ENCODE peak calls at places on chromosomes 16 and 17, in ten cellular contexts. O, Q, M, V, L, K, F, H, G and A are unnamed samples.

GRCh38 chr17:48014603-48015037 is 23.0 kb downstream of the COPZ2 start:
- DNase-seq in H (no peak), G (no peak), V (no peak), Q (no peak), L (no peak), O (no peak), M (no peak), F (no peak), K (no peak), A (no peak)

GRCh38 chr16:80804061-80804450 is 342 bp downstream of the CDYL2 start:
- DNase-seq in M (peak; percentile 32), F (peak; percentile 80), H (no peak), L (peak; percentile 71), Q (no peak), O (peak; percentile 72), V (peak; percentile 34), K (peak; percentile 22), G (peak; percentile 34), A (peak; percentile 17)

GRCh38 chr17:17356149-17356930 is 53.2 kb downstream of the NT5M start:
- DNase-seq in F (peak; percentile 84), V (peak; percentile 94), Q (peak; percentile 83), O (peak; percentile 75), K (peak; percentile 74), L (peak; percentile 73), G (peak; percentile 77), M (peak; percentile 82), H (peak; percentile 76), A (peak; percentile 76)

GRCh38 chr17:42346473-42346872 is 41.8 kb downstream of the STAT3 start:
- DNase-seq in L (no peak), M (no peak), H (no peak), O (no peak), V (no peak), G (no peak), K (no peak), Q (no peak), F (no peak), A (no peak)

GRCh38 chr17:76397687-76398522 is 13.5 kb downstream of the SPHK1 start:
- DNase-seq in O (peak; percentile 90), Q (peak; percentile 93), G (peak; percentile 91), M (peak; percentile 88), V (peak; percentile 97), K (peak; percentile 96), F (peak; percentile 97), L (peak; percentile 72), H (peak; percentile 86), A (peak; percentile 79)

GRCh38 chr17:67265620-67266019 is 20.6 kb upstream of the HELZ start:
- DNase-seq in K (no peak), H (no peak), Q (no peak), M (no peak), F (no peak), G (no peak), L (no peak), O (no peak), V (no peak), A (no peak)

GRCh38 chr17:53628011-53628410 is 194.7 kb upstream of the KIF2B start:
- DNase-seq in L (peak; percentile 82), Q (no peak), O (no peak), G (no peak), F (no peak), M (no peak), K (no peak), V (peak; percentile 33), H (no peak), A (no peak)

GRCh38 chr17:36144014-36144413 is 32.4 kb downstream of the TBC1D3B start:
- DNase-seq in F (no peak), M (no peak), O (no peak), L (no peak), V (no peak), G (no peak), H (no peak), K (no peak), Q (no peak), A (no peak)

GRCh38 chr17:58060596-58061191 is 22.5 kb upstream of the DYNLL2 start:
- DNase-seq in L (peak; percentile 56), F (no peak), K (no peak), Q (no peak), G (peak; percentile 31), V (no peak), M (no peak), H (peak; percentile 45), O (no peak), A (no peak)

GRCh38 chr17:17944253-17944652 is 27.9 kb downstream of the TOM1L2 start:
- DNase-seq in K (no peak), L (no peak), M (no peak), O (no peak), Q (no peak), F (peak; percentile 41), V (no peak), G (no peak), H (no peak), A (no peak)

GRCh38 chr16:57165483-57165882 is 20.4 kb downstream of the PSME3IP1 start:
- DNase-seq in M (no peak), K (no peak), G (no peak), F (no peak), L (no peak), H (no peak), V (no peak), Q (no peak), O (no peak), A (no peak)

GRCh38 chr17:2138768-2139167 is 83.9 kb downstream of the HIC1 start:
- DNase-seq in V (no peak), L (peak; percentile 67), K (peak; percentile 30), G (peak; percentile 31), O (no peak), M (peak; percentile 28), Q (no peak), H (no peak), F (no peak), A (no peak)

GRCh38 chr16:7482028-7482427 is 149.4 kb downstream of the RBFOX1 start:
- DNase-seq in M (no peak), G (no peak), Q (no peak), O (no peak), V (no peak), K (no peak), L (no peak), H (no peak), F (no peak), A (no peak)

GRCh38 chr17:56424543-56425044 is 168.9 kb upstream of the NOG start:
- DNase-seq in Q (no peak), K (no peak), H (no peak), F (no peak), V (no peak), G (no peak), L (no peak), O (no peak), M (no peak), A (no peak)

GRCh38 chr17:56426901-56427300 is 166.6 kb upstream of the NOG start:
- DNase-seq in H (no peak), K (no peak), F (no peak), L (no peak), V (no peak), G (no peak), O (no peak), Q (no peak), M (no peak), A (no peak)

GRCh38 chr17:56425483-56425882 is 168.0 kb upstream of the NOG start:
- DNase-seq in G (no peak), O (no peak), M (no peak), Q (no peak), L (no peak), F (no peak), K (no peak), V (no peak), H (no peak), A (no peak)

GRCh38 chr17:56424005-56424404 is 169.5 kb upstream of the NOG start:
- DNase-seq in F (no peak), L (no peak), H (no peak), O (no peak), V (no peak), Q (no peak), M (no peak), G (no peak), K (no peak), A (no peak)
- H3K27ac ChIP-seq in F (no peak overlapping the region), L (no peak overlapping the region), H (no peak overlapping the region), O (no peak overlapping the region), V (no peak overlapping the region), Q (no peak overlapping the region), M (no peak overlapping the region), G (no peak overlapping the region), K (no peak overlapping the region), A (no peak overlapping the region)

DNA sequence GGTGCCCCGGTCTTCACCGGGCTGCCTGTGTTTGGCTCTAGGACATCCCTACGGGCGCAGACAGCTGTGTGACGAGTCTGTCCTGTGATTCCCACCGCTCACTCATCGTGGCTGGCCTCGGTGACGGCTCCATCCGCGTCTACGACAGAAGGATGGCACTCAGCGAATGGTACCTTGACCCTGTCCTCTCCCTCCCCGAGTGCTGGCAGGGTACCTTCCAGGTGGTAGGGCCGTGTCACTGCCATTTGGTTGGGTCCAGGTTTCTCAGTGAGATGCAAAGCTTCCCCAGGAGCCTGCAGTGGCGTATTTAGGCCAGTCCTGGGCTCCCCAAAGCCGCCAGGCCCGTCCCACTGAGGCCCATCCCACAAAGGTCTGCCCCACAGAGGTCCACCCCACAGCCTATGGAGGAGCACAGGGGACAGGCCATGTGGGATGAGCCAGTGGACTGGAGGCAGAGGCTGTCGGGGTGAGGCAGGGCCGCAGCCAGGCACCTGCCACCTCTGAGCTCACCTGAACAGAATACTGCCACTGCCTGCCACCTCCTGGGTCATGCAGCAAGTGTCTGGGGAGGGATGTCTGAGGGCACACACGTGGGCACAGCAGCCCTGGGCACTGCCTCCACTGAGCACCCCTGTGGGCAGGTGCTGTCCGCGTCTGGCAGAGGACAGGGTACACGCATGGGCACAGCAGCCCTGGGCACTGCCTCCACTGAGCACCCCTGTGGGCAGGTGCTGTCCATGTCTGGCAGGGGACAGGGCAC is 31.4 kb upstream of the CHMP6 start:
- DNase-seq in K (no peak), F (no peak), O (no peak), V (no peak), H (no peak), G (no peak), Q (no peak), M (no peak), L (no peak), A (no peak)
- H3K36me3 ChIP-seq in K (peaks cover 7% of the 10 kb centered on the region), F (no peaks in the 10 kb centered on the region), O (peaks cover 14% of the 10 kb centered on the region), V (no peaks in the 10 kb centered on the region), H (no peaks in the 10 kb centered on the region), G (no peaks in the 10 kb centered on the region), Q (peaks cover 46% of the 10 kb centered on the region), M (peaks cover 3% of the 10 kb centered on the region), L (peaks cover 5% of the 10 kb centered on the region), A (no peaks in the 10 kb centered on the region)

DNA sequence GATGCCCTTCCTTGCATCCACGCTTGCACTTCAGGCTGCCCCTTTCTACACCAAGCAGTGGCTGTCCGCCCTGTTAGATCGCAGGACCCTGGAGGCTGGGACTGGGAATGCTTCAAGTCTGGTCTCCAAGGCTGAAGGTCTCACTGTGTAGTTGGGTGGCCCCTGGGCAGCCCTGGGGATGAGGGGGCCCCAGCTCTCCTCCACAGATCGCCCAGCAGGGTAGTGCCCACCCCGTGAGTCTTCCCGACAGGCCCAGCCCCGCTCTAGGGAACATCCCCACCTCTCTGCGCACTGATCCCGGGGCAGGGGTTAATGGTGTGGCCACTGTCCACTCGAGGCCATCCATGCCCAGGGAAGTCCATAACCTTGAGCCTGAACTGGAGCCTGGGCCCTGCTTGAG is 10.3 kb downstream of the ZNF213 start:
- DNase-seq in G (no peak), H (no peak), L (no peak), O (no peak), K (no peak), F (no peak), Q (no peak), M (no peak), V (no peak), A (no peak)
- H3K27ac ChIP-seq in G (no peak overlapping the region), H (no peak overlapping the region), L (no peak overlapping the region), O (no peak overlapping the region), K (no peak overlapping the region), F (no peak overlapping the region), Q (no peak overlapping the region), M (no peak overlapping the region), V (no peak overlapping the region), A (no peak overlapping the region)

GRCh38 chr17:73591278-73592078 is 52.8 kb downstream of the SDK2 start:
- DNase-seq in K (no peak), G (peak; percentile 21), L (no peak), V (no peak), M (peak; percentile 98), F (no peak), O (no peak), Q (no peak), H (no peak), A (peak; percentile 16)
- H3K36me3 ChIP-seq in K (no peaks in the 10 kb centered on the region), G (no peaks in the 10 kb centered on the region), L (no peaks in the 10 kb centered on the region), V (no peaks in the 10 kb centered on the region), M (no peaks in the 10 kb centered on the region), F (no peaks in the 10 kb centered on the region), O (no peaks in the 10 kb centered on the region), Q (no peaks in the 10 kb centered on the region), H (no peaks in the 10 kb centered on the region), A (no peaks in the 10 kb centered on the region)